ENCODE peak calls at places on chromosome 13, in eight cellular contexts. M is Ammon's horn; F is CD4-positive, alpha-beta T cell; R is naive thymus-derived CD8-positive, alpha-beta T cell; K is DMS153; N is cerebellar cortex; J is IMR-90; T is NCI-H1105 treated with DMSO at 0.1 percent for 48 hours. A is an unnamed sample.

GRCh38 chr13:75145926-75146325 is 336.0 kb downstream of the TBC1D4 start:
- DNase-seq in T (no peak), F (no peak), J (no peak), K (no peak), R (no peak), M (no peak), N (no peak), A (no peak)

GRCh38 chr13:113387396-113387795 is 23.5 kb upstream of the GRTP1 start:
- DNase-seq in J (no peak), T (no peak), F (no peak), N (no peak), R (no peak), K (no peak), M (no peak), A (no peak)

GRCh38 chr13:91286317-91286716 is 61.2 kb upstream of the MIR17HG start:
- DNase-seq in K (no peak), N (no peak), R (no peak), J (no peak), T (no peak), M (no peak), F (no peak), A (no peak)

GRCh38 chr13:93233997-93234416 is 7.4 kb downstream of the GPC6 start:
- DNase-seq in T (no peak), J (no peak), K (no peak), M (no peak), R (no peak), F (no peak), N (no peak), A (no peak)

GRCh38 chr13:112738606-112739005 is 48.8 kb downstream of the ATP11A start:
- DNase-seq in N (no peak), M (no peak), T (no peak), J (no peak), K (no peak), F (no peak), R (no peak), A (no peak)

GRCh38 chr13:30268673-30269072 is 38.7 kb downstream of the KATNAL1 start:
- DNase-seq in K (no peak), T (no peak), F (no peak), J (peak), R (no peak), N (no peak), M (no peak), A (no peak)

GRCh38 chr13:77521595-77522367 is 13.7 kb upstream of the SCEL start:
- DNase-seq in F (no peak), T (no peak), M (no peak), K (no peak), J (no peak), R (no peak), N (no peak), A (no peak)

GRCh38 chr13:20398459-20398858 is 127.2 kb downstream of the CRYL1 start:
- DNase-seq in R (no peak), J (no peak), K (no peak), F (no peak), T (no peak), M (no peak), N (no peak), A (no peak)

GRCh38 chr13:98216135-98216565 is 39.1 kb upstream of the RNF113B start:
- DNase-seq in K (no peak), T (no peak), J (peak), R (no peak), M (peak), N (no peak), F (no peak), A (peak)

GRCh38 chr13:20512042-20512683 is 13.5 kb downstream of the CRYL1 start:
- DNase-seq in K (no peak), F (no peak), T (no peak), M (no peak), R (no peak), J (no peak), N (no peak), A (no peak)

GRCh38 chr13:64529874-64530485 is 2700.2 kb downstream of the PCDH9 start:
- DNase-seq in T (peak), N (peak), J (no peak), F (no peak), M (no peak), K (no peak), R (no peak), A (no peak)

GRCh38 chr13:33146843-33147611 is 130.8 kb downstream of the KL start:
- DNase-seq in N (no peak), J (no peak), K (no peak), F (no peak), M (no peak), T (no peak), R (no peak), A (no peak)

GRCh38 chr13:49314344-49314882 is 66.7 kb downstream of the CDADC1 start:
- DNase-seq in N (no peak), J (peak), F (no peak), K (no peak), T (no peak), R (no peak), M (no peak), A (no peak)

GRCh38 chr13:49062297-49062896 is 86.7 kb downstream of the FNDC3A start:
- DNase-seq in J (peak), M (no peak), K (no peak), N (no peak), F (no peak), R (no peak), T (no peak), A (no peak)

GRCh38 chr13:67520886-67521285 is 290.8 kb upstream of the PCDH9 start:
- DNase-seq in M (no peak), T (no peak), R (no peak), K (no peak), J (no peak), F (no peak), N (no peak), A (no peak)